ENCODE peak calls at places on chromosomes 7 and 10, in six cellular contexts. B is left lung, V is right lobe of liver, C is kidney, R is A549, U is body of pancreas. E is an unnamed sample.

GRCh38 chr7:30207376-30207775 is 72.6 kb downstream of the MTURN start:
- DNase-seq in B (no peak), V (no peak), C (no peak), R (no peak), U (no peak), E (no peak)

GRCh38 chr10:100508691-100509150 is 10.9 kb downstream of the SEC31B start:
- DNase-seq in B (no peak), V (no peak), C (no peak), R (peak), U (peak), E (no peak)

GRCh38 chr7:116210345-116211005 is at the start of gene TES:
- DNase-seq in B (peak), V (peak), C (peak), R (peak), U (peak), E (no peak)

GRCh38 chr7:56110611-56111010 is 4.3 kb upstream of the CHCHD2 start:
- DNase-seq in B (no peak), V (no peak), C (no peak), R (no peak), U (no peak), E (no peak)

GRCh38 chr7:2191026-2191425 is 41.7 kb downstream of the MAD1L1 start:
- DNase-seq in B (no peak), V (no peak), C (no peak), R (no peak), U (no peak), E (no peak)

GRCh38 chr7:9698375-9698774 is 1265.0 kb downstream of the NXPH1 start:
- DNase-seq in B (no peak), V (no peak), C (no peak), R (no peak), U (no peak), E (no peak)

GRCh38 chr10:74213571-74214162 is 62.6 kb downstream of the ADK start:
- DNase-seq in B (no peak), V (no peak), C (no peak), R (peak), U (peak), E (no peak)

GRCh38 chr10:127964644-127965043 is 57.7 kb downstream of the PTPRE start:
- DNase-seq in B (no peak), V (no peak), C (no peak), R (no peak), U (no peak), E (no peak)

GRCh38 chr7:121180436-121181063 is 148.2 kb upstream of the WNT16 start:
- DNase-seq in B (no peak), V (no peak), C (no peak), R (no peak), U (no peak), E (no peak)

GRCh38 chr7:84123903-84124573 is 70.6 kb downstream of the SEMA3A start:
- DNase-seq in B (no peak), V (no peak), C (no peak), R (no peak), U (no peak), E (no peak)

GRCh38 chr10:102935939-102936605 is 18.0 kb downstream of the CNNM2 start:
- DNase-seq in B (no peak), V (no peak), C (no peak), R (no peak), U (no peak), E (no peak)

GRCh38 chr7:10122573-10123100 is 851.0 kb upstream of the PHF14 start:
- DNase-seq in B (no peak), V (no peak), C (no peak), R (no peak), U (peak), E (no peak)

GRCh38 chr7:95794917-95795515 is 22.7 kb downstream of the DYNC1I1 start:
- DNase-seq in B (no peak), V (no peak), C (no peak), R (peak), U (peak), E (no peak)

GRCh38 chr10:92822964-92823363 is 25.4 kb upstream of the EXOC6 start:
- DNase-seq in B (no peak), V (no peak), C (no peak), R (peak), U (no peak), E (no peak)

GRCh38 chr10:624605-625334 is 64.7 kb downstream of the DIP2C start:
- DNase-seq in B (no peak), V (peak), C (peak), R (no peak), U (peak), E (no peak)

GRCh38 chr10:8158439-8159071 is 104.1 kb downstream of the GATA3 start:
- DNase-seq in B (no peak), V (no peak), C (no peak), R (peak), U (no peak), E (no peak)

GRCh38 chr7:100016209-100016901 is 959 bp downstream of the ZKSCAN1 start:
- DNase-seq in B (no peak), V (no peak), C (no peak), R (no peak), U (no peak), E (no peak)

GRCh38 chr10:62244088-62244487 is 24.6 kb downstream of the RTKN2 start:
- DNase-seq in B (no peak), V (no peak), C (no peak), R (no peak), U (no peak), E (no peak)
- H3K27ac ChIP-seq in B (no peak), V (no peak), C (no peak), R (peak), U (no peak), E (peak)

DNA sequence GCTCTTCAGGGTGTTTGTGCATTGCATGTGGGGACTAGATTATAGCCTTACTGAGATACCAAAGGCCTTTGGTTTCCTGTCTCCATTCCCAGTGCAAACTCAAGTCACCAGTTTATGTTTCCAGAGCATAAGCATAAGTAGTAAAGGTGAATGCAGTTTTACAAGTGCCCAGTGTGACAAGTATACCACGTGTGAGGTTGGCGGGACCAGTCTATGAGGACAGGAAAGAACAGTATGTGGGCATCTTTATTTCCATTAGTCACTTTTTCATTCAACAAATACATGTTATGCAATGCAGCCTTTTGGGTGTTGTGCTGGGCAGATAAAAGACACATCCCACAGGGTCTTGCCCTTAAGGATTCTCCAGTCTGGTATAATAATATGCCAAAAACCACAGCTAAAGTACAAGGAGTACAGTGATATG is 146.5 kb downstream of the ARID5B start:
- DNase-seq in B (no peak), V (no peak), C (no peak), R (no peak), U (no peak), E (no peak)
- H3K27ac ChIP-seq in B (peak), V (peak), C (peak), R (peak), U (no peak), E (no peak)

DNA sequence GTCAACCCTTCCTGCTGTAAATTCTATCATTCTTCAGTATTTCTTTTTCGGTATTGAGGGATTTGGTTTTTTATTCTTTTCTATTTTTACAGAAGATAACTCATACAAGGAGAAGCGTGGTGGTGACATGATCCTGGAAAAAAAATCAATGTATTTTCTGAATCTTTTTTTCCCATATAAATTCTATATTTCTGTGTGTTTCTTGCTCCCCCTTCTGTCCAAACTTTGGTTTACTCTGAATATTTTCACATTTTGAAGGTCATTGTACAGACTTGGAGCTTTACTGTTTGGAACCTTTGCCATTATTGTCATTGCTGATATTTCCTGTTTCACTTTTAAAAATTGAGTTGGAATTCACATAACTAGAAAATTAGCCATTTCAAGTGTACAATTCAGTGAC is 246.3 kb downstream of the REEP3 start:
- DNase-seq in B (no peak), V (no peak), C (no peak), R (peak), U (no peak), E (no peak)
- H3K27ac ChIP-seq in B (no peak), V (no peak), C (no peak), R (no peak), U (no peak), E (peak)

GRCh38 chr7:135798104-135798503 is 49.5 kb upstream of the FAM180A start:
- DNase-seq in B (no peak), V (no peak), C (no peak), R (no peak), U (no peak), E (no peak)
- H3K27ac ChIP-seq in B (no peak), V (no peak), C (no peak), R (no peak), U (no peak), E (peak)

GRCh38 chr10:21212912-21213311 is 312.6 kb downstream of the SKIDA1 start:
- DNase-seq in B (no peak), V (no peak), C (no peak), R (no peak), U (no peak), E (no peak)

GRCh38 chr10:21212275-21212674 is 313.2 kb downstream of the SKIDA1 start:
- DNase-seq in B (no peak), V (no peak), C (no peak), R (no peak), U (peak), E (no peak)

GRCh38 chr10:21207852-21208646 is 310.9 kb upstream of the NEBL start:
- DNase-seq in B (no peak), V (no peak), C (no peak), R (no peak), U (no peak), E (no peak)

GRCh38 chr10:21208666-21209316 is 311.7 kb upstream of the NEBL start:
- DNase-seq in B (no peak), V (no peak), C (no peak), R (peak), U (no peak), E (no peak)

GRCh38 chr10:21209495-21209894 is 312.4 kb upstream of the NEBL start:
- DNase-seq in B (no peak), V (no peak), C (no peak), R (no peak), U (no peak), E (no peak)
- H3K27ac ChIP-seq in B (no peak), V (no peak), C (no peak), R (no peak), U (no peak), E (no peak)

DNA sequence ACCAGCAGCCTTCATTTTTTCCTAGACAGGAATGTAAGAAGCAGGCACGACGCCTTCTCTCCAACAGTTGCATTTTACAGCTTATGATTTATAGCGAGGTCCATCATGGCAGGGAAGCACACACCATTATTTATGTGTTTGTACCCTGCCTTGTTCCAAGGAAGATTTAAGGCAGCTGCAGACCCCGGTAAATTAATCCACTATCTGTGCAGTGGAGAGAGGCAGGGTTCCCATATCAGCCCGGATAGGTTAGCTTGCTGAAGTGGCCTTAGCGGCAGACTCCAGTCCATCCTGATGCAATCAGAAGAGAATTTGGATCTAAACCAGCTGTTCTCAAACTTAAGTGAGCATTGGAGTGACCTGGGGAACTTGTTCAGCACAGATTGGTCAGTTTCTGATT is 359.4 kb downstream of the GALNT17 start:
- DNase-seq in B (no peak), V (no peak), C (no peak), R (no peak), U (no peak), E (no peak)
- H3K27ac ChIP-seq in B (no peak), V (no peak), C (no peak), R (no peak), U (no peak), E (no peak)

DNA sequence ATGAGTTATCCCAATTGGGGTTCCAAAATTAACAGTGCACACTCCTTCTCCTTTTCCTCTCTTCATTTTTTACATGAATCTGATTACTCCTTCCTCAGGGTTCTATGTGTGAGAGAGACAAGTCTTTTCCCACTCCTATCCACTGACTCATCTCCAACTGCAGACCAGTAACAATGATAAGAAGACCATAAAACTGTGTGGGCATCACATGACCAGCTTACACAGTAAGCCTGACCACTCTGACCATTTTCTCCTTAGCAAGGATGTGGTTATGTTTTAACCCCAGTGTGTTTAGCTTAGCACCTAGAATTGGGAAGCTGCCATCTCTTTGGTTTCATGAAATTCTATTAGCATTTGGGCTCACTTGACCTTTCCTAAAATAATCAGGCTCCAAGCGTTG is 145.0 kb upstream of the CALCR start:
- DNase-seq in B (no peak), V (no peak), C (no peak), R (peak), U (no peak), E (no peak)
- H3K27ac ChIP-seq in B (no peak), V (no peak), C (no peak), R (no peak), U (no peak), E (no peak)

GRCh38 chr7:43754596-43754995 is 3.9 kb upstream of the BLVRA start:
- DNase-seq in B (no peak), V (no peak), C (no peak), R (no peak), U (no peak), E (no peak)

GRCh38 chr7:43758029-43758860 is at the start of gene BLVRA:
- DNase-seq in B (peak), V (peak), C (peak), R (peak), U (peak), E (no peak)

GRCh38 chr7:43757073-43757720 is 1.3 kb upstream of the BLVRA start:
- DNase-seq in B (no peak), V (no peak), C (no peak), R (no peak), U (no peak), E (no peak)

GRCh38 chr7:43758861-43759683 is 592 bp downstream of the BLVRA start:
- DNase-seq in B (peak), V (no peak), C (no peak), R (no peak), U (peak), E (no peak)

DNA sequence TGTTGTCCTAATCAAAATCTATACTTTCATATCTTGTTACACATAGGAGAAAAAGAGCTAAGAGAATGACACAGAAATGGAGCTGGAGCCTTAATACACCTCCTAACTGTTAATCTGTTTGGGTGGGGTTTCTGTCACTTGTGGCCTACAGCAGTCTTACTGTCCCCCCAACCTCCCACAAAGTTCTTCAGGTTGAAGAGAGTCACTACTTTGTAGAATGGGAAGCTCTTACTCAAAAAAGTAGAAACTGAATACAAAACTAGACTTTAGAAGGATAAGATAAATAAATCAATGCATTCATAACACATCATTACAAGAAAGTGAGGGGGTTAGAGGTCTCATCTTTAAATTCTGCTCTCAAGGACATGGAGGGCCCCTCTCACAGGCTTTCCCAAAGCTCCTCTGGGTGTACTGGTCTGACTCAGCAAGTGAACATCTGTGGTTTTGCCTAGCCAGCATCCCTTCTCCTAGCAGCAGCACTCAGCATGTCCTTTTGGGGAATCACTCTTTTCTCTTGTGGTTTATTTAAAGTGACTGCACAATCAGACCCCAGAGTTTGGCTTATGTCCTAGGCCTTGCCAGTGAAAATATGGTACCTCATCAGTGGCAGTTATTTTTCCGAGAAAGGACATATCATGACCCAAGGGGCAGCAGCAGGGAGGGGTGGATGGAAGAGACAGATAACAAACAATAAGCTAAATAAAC is 2.0 kb upstream of the BLVRA start:
- DNase-seq in B (no peak), V (no peak), C (no peak), R (no peak), U (peak), E (no peak)
- H3K27ac ChIP-seq in B (no peak), V (no peak), C (no peak), R (no peak), U (no peak), E (no peak)

DNA sequence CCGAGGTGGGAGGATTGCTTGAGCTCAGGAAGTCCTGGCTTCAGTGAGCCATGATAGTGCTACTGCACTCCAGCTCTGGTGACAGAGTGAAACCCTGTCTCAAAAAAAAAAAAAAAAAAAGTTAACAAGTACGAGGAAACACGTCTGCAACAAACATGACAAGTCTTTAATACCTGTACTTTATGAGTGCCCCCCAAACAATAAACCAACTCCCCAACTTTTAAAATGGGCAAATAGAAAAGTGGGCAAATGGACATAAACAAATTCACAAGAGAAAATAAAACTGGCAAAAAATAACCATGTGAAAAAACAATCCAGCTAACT is 1.5 kb upstream of the REPIN1 start:
- DNase-seq in B (no peak), V (no peak), C (no peak), R (no peak), U (no peak), E (no peak)
- H3K27ac ChIP-seq in B (no peak), V (no peak), C (no peak), R (no peak), U (no peak), E (no peak)